ENCODE peak calls at places on chromosomes 13 and 19, in nine cellular contexts. L is CD8-positive, alpha-beta T cell; A is GM23338; U is WTC11; E is mucosa of descending colon; O is D721Med; S is breast epithelium; W is astrocyte of the spinal cord; R is fibroblast of the aortic adventitia. Y is an unnamed sample.

GRCh38 chr13:106493569-106493968 is 41.9 kb downstream of the EFNB2 start:
- DNase-seq in L (no peak), A (no peak), U (no peak), E (no peak), O (no peak), S (no peak), W (no peak), R (no peak), Y (no peak)

GRCh38 chr19:16889429-16889882 is 657 bp downstream of the F2RL3 start:
- DNase-seq in L (no peak), A (no peak), U (no peak), E (no peak), O (no peak), S (no peak), W (no peak), R (no peak), Y (no peak)

GRCh38 chr19:18733196-18733647 is 49.7 kb downstream of the CRTC1 start:
- DNase-seq in L (no peak), A (no peak), U (no peak), E (no peak), O (no peak), S (no peak), W (peak), R (peak), Y (no peak)

GRCh38 chr13:27043013-27043412 is 128.6 kb downstream of the USP12 start:
- DNase-seq in L (no peak), A (peak), U (no peak), E (peak), O (no peak), S (peak), W (peak), R (peak), Y (no peak)

GRCh38 chr13:41603917-41604316 is 146.6 kb downstream of the RGCC start:
- DNase-seq in L (no peak), A (no peak), U (no peak), E (no peak), O (no peak), S (no peak), W (peak), R (peak), Y (no peak)

GRCh38 chr19:58307736-58308135 is 2.6 kb downstream of the ERVK3-1 start:
- DNase-seq in L (no peak), A (no peak), U (no peak), E (no peak), O (no peak), S (no peak), W (no peak), R (no peak), Y (no peak)

GRCh38 chr19:55105237-55105636 is 12.2 kb downstream of the PPP1R12C start:
- DNase-seq in L (no peak), A (no peak), U (no peak), E (no peak), O (no peak), S (no peak), W (no peak), R (no peak), Y (no peak)

GRCh38 chr13:31012285-31013024 is 80.0 kb downstream of the TEX26 start:
- DNase-seq in L (no peak), A (peak), U (no peak), E (no peak), O (no peak), S (no peak), W (peak), R (peak), Y (no peak)

GRCh38 chr13:101552797-101553196 is 100.3 kb downstream of the ITGBL1 start:
- DNase-seq in L (no peak), A (no peak), U (no peak), E (no peak), O (no peak), S (no peak), W (peak), R (peak), Y (no peak)

GRCh38 chr13:33352023-33352422 is 66.5 kb upstream of the STARD13 start:
- DNase-seq in L (no peak), A (no peak), U (no peak), E (peak), O (peak), S (no peak), W (no peak), R (no peak), Y (no peak)

GRCh38 chr19:371501-372160 is 27.0 kb upstream of the MIER2 start:
- DNase-seq in L (no peak), A (no peak), U (no peak), E (no peak), O (no peak), S (no peak), W (no peak), R (no peak), Y (no peak)
- TF ChIP-seq CTCF in L (no peak), A (no peak), U (no peak), E (no peak), O (no peak), S (no peak), W (no peak), R (no peak), Y (no peak)

DNA sequence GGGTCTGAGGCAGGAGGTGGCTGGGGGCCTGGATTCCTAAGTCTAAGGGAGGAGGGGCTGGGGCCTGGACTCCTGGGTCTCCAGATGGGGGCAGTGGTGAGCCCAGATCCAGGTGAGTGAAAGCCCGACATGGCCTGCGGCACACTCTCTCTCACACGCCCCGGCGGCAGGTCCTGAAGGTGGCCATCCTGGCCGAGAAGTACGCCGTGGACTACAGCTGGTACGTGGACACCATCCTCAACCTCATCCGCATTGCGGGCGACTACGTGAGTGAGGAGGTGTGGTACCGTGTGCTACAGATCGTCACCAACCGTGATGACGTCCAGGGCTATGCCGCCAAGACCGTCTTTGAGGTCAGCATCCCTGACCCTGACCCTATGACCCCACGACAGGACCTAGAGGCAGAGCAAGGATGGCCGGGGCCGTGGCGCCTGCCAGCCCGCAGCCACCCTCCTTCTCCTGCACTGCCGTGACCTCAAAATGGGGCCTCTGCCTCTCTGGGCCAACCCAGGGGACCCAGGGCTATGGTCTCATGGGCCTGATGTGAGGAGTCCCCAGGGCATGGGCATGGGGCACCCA is 13.2 kb downstream of the FUZ start:
- DNase-seq in L (no peak), A (peak), U (peak), E (no peak), O (no peak), S (no peak), W (no peak), R (no peak), Y (no peak)
- TF ChIP-seq CTCF in L (no peak), A (peak), U (peak), E (no peak), O (peak), S (no peak), W (peak), R (peak), Y (no peak)

GRCh38 chr13:112074139-112074710 is 7.3 kb downstream of the SOX1 start:
- DNase-seq in L (no peak), A (no peak), U (no peak), E (no peak), O (no peak), S (no peak), W (no peak), R (no peak), Y (no peak)
- TF ChIP-seq CTCF in L (no peak), A (peak), U (no peak), E (no peak), O (no peak), S (no peak), W (no peak), R (no peak), Y (no peak)

GRCh38 chr19:49862411-49863253 is 4.7 kb downstream of the PNKP start:
- DNase-seq in L (no peak), A (peak), U (peak), E (no peak), O (no peak), S (no peak), W (no peak), R (no peak), Y (no peak)
- TF ChIP-seq CTCF in L (no peak), A (peak), U (no peak), E (no peak), O (peak), S (no peak), W (peak), R (peak), Y (no peak)

GRCh38 chr13:52450012-52450792 is at the start of gene VPS36:
- DNase-seq in L (peak), A (peak), U (peak), E (peak), O (peak), S (peak), W (peak), R (peak), Y (peak)
- TF ChIP-seq CTCF in L (peak), A (peak), U (peak), E (peak), O (peak), S (peak), W (peak), R (peak), Y (peak)

GRCh38 chr19:40390084-40390742 is at the start of gene HIPK4:
- DNase-seq in L (no peak), A (peak), U (no peak), E (no peak), O (no peak), S (no peak), W (no peak), R (no peak), Y (no peak)
- TF ChIP-seq CTCF in L (no peak), A (no peak), U (no peak), E (no peak), O (no peak), S (no peak), W (no peak), R (no peak), Y (no peak)

DNA sequence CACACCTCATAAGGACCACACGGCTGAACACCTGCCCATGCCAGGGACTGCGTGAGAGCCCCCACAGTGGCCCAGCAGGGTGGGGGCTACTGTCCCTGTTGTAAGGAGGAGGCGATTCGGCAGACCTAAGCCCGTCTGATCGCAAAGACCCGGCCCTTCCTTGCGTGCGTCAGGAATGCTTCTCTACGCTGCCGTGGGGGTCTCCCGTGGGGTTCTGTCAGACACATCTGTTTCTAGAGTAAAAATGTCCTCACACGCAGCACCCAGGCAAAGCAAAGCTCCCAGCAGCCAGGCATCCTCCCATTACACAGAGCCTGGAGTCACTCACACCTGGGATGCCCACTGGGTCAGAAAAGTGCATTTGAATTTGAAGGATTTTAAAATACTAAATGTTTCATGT is 147.7 kb upstream of the SOX1 start:
- DNase-seq in L (no peak), A (no peak), U (no peak), E (no peak), O (no peak), S (no peak), W (no peak), R (no peak), Y (no peak)
- TF ChIP-seq CTCF in L (no peak), A (no peak), U (no peak), E (no peak), O (no peak), S (no peak), W (no peak), R (no peak), Y (no peak)

GRCh38 chr19:37779139-37780035 is at the start of gene ZNF573:
- DNase-seq in L (peak), A (peak), U (peak), E (peak), O (peak), S (peak), W (peak), R (peak), Y (peak)
- TF ChIP-seq CTCF in L (no peak), A (no peak), U (no peak), E (no peak), O (no peak), S (no peak), W (peak), R (peak), Y (no peak)

GRCh38 chr13:114144606-114145244 is 12.3 kb upstream of the RASA3 start:
- DNase-seq in L (no peak), A (no peak), U (no peak), E (no peak), O (no peak), S (no peak), W (no peak), R (no peak), Y (no peak)

GRCh38 chr13:114145722-114146121 is 13.3 kb upstream of the RASA3 start:
- DNase-seq in L (no peak), A (no peak), U (no peak), E (no peak), O (no peak), S (no peak), W (no peak), R (no peak), Y (no peak)

GRCh38 chr13:114145256-114145655 is 12.8 kb upstream of the RASA3 start:
- DNase-seq in L (no peak), A (no peak), U (no peak), E (no peak), O (no peak), S (no peak), W (no peak), R (no peak), Y (no peak)

GRCh38 chr13:114142640-114143490 is 10.4 kb upstream of the RASA3 start:
- DNase-seq in L (peak), A (no peak), U (peak), E (peak), O (no peak), S (no peak), W (no peak), R (no peak), Y (peak)

DNA sequence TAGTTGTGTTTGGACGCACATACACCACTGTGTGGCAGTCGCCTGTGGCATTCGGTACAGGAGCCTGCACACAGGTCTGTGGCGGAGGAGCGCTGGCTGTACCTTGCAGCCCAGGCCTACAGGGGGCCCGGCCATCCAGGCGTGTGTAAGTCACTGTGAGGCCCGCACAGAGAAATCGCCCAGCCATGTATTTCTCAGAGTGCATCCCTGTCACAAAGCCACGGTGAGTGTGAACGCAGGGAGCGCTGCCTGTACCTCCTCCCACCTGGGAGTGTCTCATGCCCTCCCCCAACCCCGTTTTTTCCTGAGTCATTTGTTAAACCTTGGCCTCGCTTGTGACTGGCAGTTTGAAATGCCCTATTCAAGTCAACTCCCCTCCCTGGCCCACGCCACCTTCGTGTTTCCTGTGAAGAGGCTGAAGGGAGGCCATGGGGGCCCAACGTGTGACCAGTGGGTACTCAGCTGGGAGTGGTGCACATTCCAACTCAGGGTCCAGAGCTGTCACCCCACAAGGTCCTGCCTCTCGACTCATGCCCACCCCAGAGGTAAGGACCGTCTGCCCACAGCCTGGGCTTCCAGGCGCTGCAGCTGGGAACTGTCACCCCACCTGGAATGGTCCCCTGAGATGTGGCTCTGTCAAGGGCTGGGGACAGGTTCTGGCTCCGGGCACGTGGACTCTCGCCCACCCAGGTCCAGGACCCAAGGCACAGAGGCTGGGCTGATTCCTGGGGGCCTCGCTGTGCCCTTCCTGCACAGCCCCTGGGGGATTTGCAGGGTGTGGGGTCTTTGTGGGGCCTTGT is 11.6 kb upstream of the RASA3 start:
- DNase-seq in L (no peak), A (peak), U (peak), E (no peak), O (no peak), S (no peak), W (no peak), R (no peak), Y (no peak)
- TF ChIP-seq CTCF in L (peak), A (peak), U (no peak), E (no peak), O (no peak), S (no peak), W (peak), R (no peak), Y (peak)

Y was measured in natural killer cell.